ENCODE peak calls at places on chromosomes 5 and 9, in four cellular contexts. M is GM12878, Q is K562, N is HepG2. S is an unnamed sample. For H3K4me1, the result is how much of the 10 kb centered on the place peaks cover.

GRCh38 chr5:89878140-89878570 is 531.4 kb downstream of the CETN3 start:
- DNase-seq in M (no peak), Q (no peak), N (peak), S (no peak)

GRCh38 chr5:146519554-146519953 is 3.6 kb upstream of the GPR151 start:
- DNase-seq in M (no peak), Q (no peak), N (no peak), S (no peak)

GRCh38 chr9:86945868-86946711 is 1.2 kb downstream of the GAS1 start:
- DNase-seq in M (no peak), Q (no peak), N (no peak), S (peak)

GRCh38 chr5:146744358-146744757 is 134.2 kb downstream of the PPP2R2B start:
- DNase-seq in M (no peak), Q (no peak), N (no peak), S (no peak)

GRCh38 chr5:172875372-172876279 is 41.6 kb downstream of the ERGIC1 start:
- DNase-seq in M (no peak), Q (no peak), N (no peak), S (peak)

GRCh38 chr9:23573800-23574199 is 252.2 kb downstream of the ELAVL2 start:
- DNase-seq in M (no peak), Q (no peak), N (no peak), S (no peak)

GRCh38 chr5:34464820-34465219 is 191.3 kb upstream of the RAI14 start:
- DNase-seq in M (no peak), Q (no peak), N (no peak), S (no peak)

GRCh38 chr9:131678499-131679111 is 61.3 kb downstream of the RAPGEF1 start:
- DNase-seq in M (peak), Q (peak), N (peak), S (no peak)

GRCh38 chr9:125785187-125785840 is 38.1 kb downstream of the PBX3 start:
- DNase-seq in M (no peak), Q (no peak), N (peak), S (no peak)

GRCh38 chr5:31469886-31470285 is 62.0 kb downstream of the DROSHA start:
- DNase-seq in M (no peak), Q (no peak), N (no peak), S (no peak)

GRCh38 chr5:78486223-78486622 is 125.8 kb downstream of the SCAMP1 start:
- DNase-seq in M (no peak), Q (no peak), N (no peak), S (no peak)

GRCh38 chr5:141753971-141754713 is 72.1 kb upstream of the ARAP3 start:
- DNase-seq in M (no peak), Q (peak), N (no peak), S (no peak)
- TF ChIP-seq NFIC in M (no peak), Q (no peak), N (no peak), S (no peak)

GRCh38 chr9:90059436-90059835 is 454.6 kb downstream of the GADD45G start:
- DNase-seq in M (no peak), Q (no peak), N (no peak), S (no peak)
- H3K4me1 ChIP-seq in M (under half), Q (under half), N (under half), S (under half)

DNA sequence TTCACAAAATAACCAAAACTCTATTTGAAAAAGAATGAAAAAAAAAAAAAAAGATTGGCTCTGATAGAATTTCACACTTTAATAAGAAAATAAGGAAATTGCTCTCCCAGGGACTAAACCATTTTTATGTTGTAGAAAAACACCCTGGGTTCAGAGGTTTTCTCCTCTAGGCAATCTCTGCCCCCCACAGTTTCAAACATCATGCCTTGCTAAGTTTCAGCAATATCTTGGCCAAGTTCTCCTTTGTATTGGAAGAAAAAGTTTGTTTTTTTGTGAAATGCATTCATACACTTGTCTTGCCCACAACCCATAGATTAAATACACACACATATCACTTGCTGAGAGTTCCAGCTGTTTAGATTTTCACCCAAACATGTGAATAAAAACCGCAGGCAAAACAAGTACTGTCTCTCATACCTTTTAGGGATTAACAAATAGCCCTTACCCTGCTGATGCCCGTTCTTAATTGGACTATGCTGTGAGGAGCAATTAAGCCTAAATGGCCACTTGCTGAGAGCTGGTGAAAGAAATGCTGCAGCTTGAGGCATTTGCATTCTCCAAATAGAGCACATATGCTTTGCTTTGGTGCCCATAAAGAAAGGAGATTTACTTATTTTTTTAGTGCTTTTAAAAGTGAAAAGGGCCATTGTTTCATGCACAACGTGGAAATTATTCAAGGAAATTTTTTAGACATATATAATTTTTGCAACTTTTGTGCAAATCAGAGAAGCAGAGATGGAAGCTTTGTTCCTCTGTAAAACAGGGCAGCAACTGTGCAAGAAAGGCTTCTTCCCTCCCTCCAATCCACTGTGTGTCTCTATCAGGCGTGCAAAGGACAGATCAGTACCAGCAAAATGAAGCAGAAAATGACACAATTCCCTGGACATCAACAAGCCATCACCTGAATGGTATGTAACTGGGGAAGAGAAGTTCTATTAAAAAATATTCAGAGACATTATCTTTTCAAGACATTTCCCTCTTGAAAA is 262.4 kb upstream of the KIF2A start:
- DNase-seq in M (no peak), Q (no peak), N (no peak), S (no peak)
- TF ChIP-seq NFIC in M (no peak), Q (no peak), N (no peak), S (no peak)

GRCh38 chr9:16484744-16485143 is 385.7 kb downstream of the BNC2 start:
- DNase-seq in M (no peak), Q (no peak), N (no peak), S (peak)

GRCh38 chr9:16482764-16483163 is 387.7 kb downstream of the BNC2 start:
- DNase-seq in M (no peak), Q (no peak), N (no peak), S (no peak)

GRCh38 chr9:16484178-16484577 is 386.3 kb downstream of the BNC2 start:
- DNase-seq in M (no peak), Q (no peak), N (no peak), S (peak)

GRCh38 chr9:16485575-16486321 is 384.7 kb downstream of the BNC2 start:
- DNase-seq in M (no peak), Q (no peak), N (no peak), S (no peak)

GRCh38 chr9:16485155-16485554 is 385.3 kb downstream of the BNC2 start:
- DNase-seq in M (no peak), Q (no peak), N (no peak), S (no peak)
- H3K4me1 ChIP-seq in M (under half), Q (under half), N (under half), S (under half)

GRCh38 chr5:177382423-177383029 is 1.7 kb upstream of the SLC34A1 start:
- DNase-seq in M (no peak), Q (no peak), N (no peak), S (peak)
- TF ChIP-seq NFIC in M (no peak), Q (no peak), N (no peak), S (no peak)

GRCh38 chr5:179762781-179763176 is 30.2 kb downstream of the MAML1 start:
- DNase-seq in M (no peak), Q (no peak), N (no peak), S (no peak)

GRCh38 chr5:179755022-179755421 is 22.4 kb downstream of the MAML1 start:
- DNase-seq in M (no peak), Q (no peak), N (peak), S (no peak)

GRCh38 chr5:179759961-179760541 is 27.4 kb downstream of the MAML1 start:
- DNase-seq in M (peak), Q (peak), N (no peak), S (peak)

GRCh38 chr5:179762079-179762780 is 29.6 kb downstream of the MAML1 start:
- DNase-seq in M (peak), Q (peak), N (peak), S (peak)

GRCh38 chr5:179758905-179759304 is 26.3 kb downstream of the MAML1 start:
- DNase-seq in M (no peak), Q (no peak), N (no peak), S (no peak)
- H3K4me1 ChIP-seq in M (under half), Q (under half), N (half or more), S (under half)

GRCh38 chr5:134077926-134078580 is 36.4 kb upstream of the TCF7 start:
- DNase-seq in M (no peak), Q (no peak), N (no peak), S (no peak)

GRCh38 chr5:134084166-134084565 is 30.3 kb upstream of the TCF7 start:
- DNase-seq in M (no peak), Q (no peak), N (no peak), S (no peak)

GRCh38 chr5:134083517-134083916 is 31.0 kb upstream of the TCF7 start:
- DNase-seq in M (no peak), Q (no peak), N (no peak), S (no peak)

GRCh38 chr5:134082264-134082992 is 32.1 kb upstream of the TCF7 start:
- DNase-seq in M (no peak), Q (no peak), N (no peak), S (no peak)

GRCh38 chr5:134079748-134080581 is 34.5 kb upstream of the TCF7 start:
- DNase-seq in M (no peak), Q (no peak), N (no peak), S (no peak)
- TF ChIP-seq NFIC in M (no peak), Q (no peak), N (no peak), S (no peak)

GRCh38 chr9:92642041-92642451 is 27.9 kb downstream of the IPPK start:
- DNase-seq in M (no peak), Q (no peak), N (no peak), S (no peak)
- H3K4me1 ChIP-seq in M (under half), Q (under half), N (under half), S (under half)

GRCh38 chr9:136054798-136055714 is 40.0 kb downstream of the NACC2 start:
- DNase-seq in M (no peak), Q (no peak), N (no peak), S (no peak)

GRCh38 chr9:136054146-136054545 is 40.9 kb downstream of the NACC2 start:
- DNase-seq in M (no peak), Q (no peak), N (no peak), S (peak)

GRCh38 chr9:136056546-136057235 is 38.4 kb downstream of the NACC2 start:
- DNase-seq in M (no peak), Q (no peak), N (no peak), S (peak)

GRCh38 chr9:136057236-136058151 is 37.6 kb downstream of the NACC2 start:
- DNase-seq in M (no peak), Q (no peak), N (no peak), S (peak)

GRCh38 chr9:136055715-136056545 is 39.2 kb downstream of the NACC2 start:
- DNase-seq in M (no peak), Q (no peak), N (no peak), S (peak)
- TF ChIP-seq NFIC in M (no peak), Q (no peak), N (no peak), S (no peak)

DNA sequence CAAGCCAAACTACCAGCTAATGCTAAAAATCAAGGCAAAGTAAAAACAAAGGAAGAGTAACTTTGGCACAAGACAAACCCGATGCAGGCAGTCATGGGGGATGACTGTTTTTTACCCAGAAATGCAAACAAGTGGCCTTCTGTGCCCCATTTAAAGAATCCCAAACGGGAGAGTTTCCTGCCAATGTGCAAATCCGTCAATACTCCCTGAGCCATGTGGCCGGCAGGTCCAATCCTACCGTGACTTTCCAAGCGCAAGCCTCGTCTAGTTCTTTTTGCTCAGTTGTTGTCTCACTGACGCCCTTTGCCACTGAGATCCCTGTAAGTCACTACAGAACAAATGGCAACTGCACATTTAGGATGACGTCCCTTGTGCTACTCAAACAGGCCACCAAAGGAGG is 43.3 kb downstream of the OTULIN start:
- DNase-seq in M (no peak), Q (no peak), N (no peak), S (no peak)
- H3K4me1 ChIP-seq in M (under half), Q (under half), N (under half), S (under half)